ENCODE peak calls at places on chromosomes 16 and 17, in ten cellular contexts. M, N, I, Q, J, L, V, B, O and C are unnamed samples.

GRCh38 chr16:10992797-10993196 is 48.4 kb downstream of the CLEC16A start:
- DNase-seq in L (no peak), O (peak; percentile 84), B (no peak), N (no peak), M (no peak), J (peak; percentile 50), I (no peak), V (no peak), Q (peak; percentile 68), C (no peak)

GRCh38 chr17:33115957-33116680 is 124.5 kb downstream of the SPACA3 start:
- DNase-seq in I (no peak), Q (no peak), B (no peak), N (no peak), L (no peak), V (no peak), O (no peak), M (no peak), J (no peak), C (no peak)

GRCh38 chr16:69706256-69706974 is 19.9 kb downstream of the NQO1 start:
- DNase-seq in L (no peak), B (no peak), M (no peak), V (no peak), J (no peak), N (no peak), O (no peak), Q (no peak), I (peak; percentile 19), C (no peak)

GRCh38 chr17:38898812-38899348 is 26.5 kb upstream of the LASP1NB start:
- DNase-seq in N (no peak), M (peak; percentile 64), B (no peak), Q (no peak), V (no peak), L (no peak), I (no peak), J (no peak), O (no peak), C (peak; percentile 81)

GRCh38 chr17:17376362-17376761 is 73.2 kb downstream of the NT5M start:
- DNase-seq in Q (peak; percentile 42), O (no peak), L (no peak), I (peak; percentile 57), V (no peak), N (no peak), B (no peak), M (no peak), J (no peak), C (no peak)

GRCh38 chr17:46264456-46265198 is 30.3 kb upstream of the LRRC37A start:
- DNase-seq in I (peak; percentile 68), M (no peak), O (peak; percentile 76), B (no peak), N (no peak), V (no peak), L (peak; percentile 71), Q (peak; percentile 77), J (peak; percentile 43), C (peak; percentile 33)

GRCh38 chr16:66454751-66455150 is 27.7 kb downstream of the BEAN1 start:
- DNase-seq in J (no peak), B (no peak), V (no peak), L (no peak), I (no peak), N (no peak), M (no peak), O (no peak), Q (no peak), C (no peak)

GRCh38 chr17:73798111-73798748 is 154.0 kb upstream of the SDK2 start:
- DNase-seq in N (no peak), B (no peak), Q (peak; percentile 26), L (peak; percentile 25), I (peak; percentile 17), V (peak; percentile 36), J (no peak), O (peak; percentile 87), M (no peak), C (no peak)

GRCh38 chr17:31721291-31722025 is 137.6 kb downstream of the COPRS start:
- DNase-seq in J (no peak), V (no peak), M (no peak), N (no peak), O (no peak), Q (no peak), L (no peak), B (no peak), I (no peak), C (no peak)

GRCh38 chr17:31525801-31526549 is 134.5 kb downstream of the RAB11FIP4 start:
- DNase-seq in L (no peak), V (no peak), M (no peak), J (peak; percentile 70), N (no peak), I (no peak), O (no peak), B (no peak), Q (no peak), C (no peak)

GRCh38 chr17:18258356-18259038 is at the start of gene FLII:
- DNase-seq in L (no peak), V (peak; percentile 60), B (peak; percentile 44), J (peak; percentile 82), O (no peak), M (no peak), N (peak; percentile 38), I (no peak), Q (no peak), C (peak; percentile 54)

GRCh38 chr17:79624658-79625478 is 14.0 kb upstream of the RBFOX3 start:
- DNase-seq in N (no peak), I (no peak), O (no peak), B (peak; percentile 1), V (peak; percentile 25), M (peak; percentile 1), Q (no peak), L (no peak), J (peak; percentile 32), C (peak; percentile 3)

GRCh38 chr16:69138608-69139007 is 6.2 kb downstream of the UTP4 start:
- DNase-seq in M (no peak), J (no peak), Q (no peak), N (no peak), L (no peak), B (no peak), O (no peak), I (no peak), V (no peak), C (no peak)

GRCh38 chr17:57874434-57875108 is 24.7 kb upstream of the MRPS23 start:
- DNase-seq in I (peak; percentile 76), O (peak; percentile 97), Q (peak; percentile 94), V (peak; percentile 83), B (peak; percentile 90), L (peak; percentile 75), N (no peak), J (peak; percentile 97), M (peak; percentile 91), C (no peak)

DNA sequence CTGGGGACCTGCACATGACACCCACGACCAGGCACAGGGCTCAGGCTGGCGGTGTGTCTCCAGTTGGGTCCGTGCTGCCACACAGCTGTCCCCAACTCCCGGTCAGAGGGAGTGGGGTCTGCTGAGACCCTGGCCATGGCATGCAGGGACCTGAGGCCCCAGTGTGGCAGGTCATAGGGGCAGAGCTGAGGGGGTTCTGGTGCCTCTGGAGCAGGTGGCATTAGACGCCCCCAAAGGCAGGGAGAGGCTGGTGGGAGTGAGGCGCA is 4.2 kb downstream of the NUBP2 start:
- DNase-seq in B (no peak), V (no peak), M (no peak), Q (no peak), I (no peak), O (no peak), J (no peak), N (no peak), L (no peak), C (no peak)
- TF ChIP-seq CTCF in B (no peak), V (no peak), M (no peak), Q (no peak), I (no peak), O (no peak), J (no peak), N (no peak), L (no peak), C (no peak)

GRCh38 chr17:27038676-27039075 is 255.2 kb upstream of the WSB1 start:
- DNase-seq in J (no peak), L (no peak), B (no peak), Q (no peak), V (no peak), I (no peak), O (no peak), N (no peak), M (no peak), C (no peak)
- TF ChIP-seq CTCF in J (no peak), L (no peak), B (no peak), Q (no peak), V (no peak), I (no peak), O (no peak), N (no peak), M (no peak), C (no peak)

GRCh38 chr16:87951550-87952538 is 610 bp downstream of the BANP start:
- DNase-seq in N (peak; percentile 23), M (no peak), I (no peak), B (no peak), V (no peak), J (no peak), L (no peak), Q (no peak), O (no peak), C (no peak)
- TF ChIP-seq CTCF in N (peak; percentile 30), M (no peak), I (peak; percentile 39), B (peak; percentile 26), V (no peak), J (peak; percentile 40), L (peak; percentile 31), Q (peak; percentile 57), O (peak; percentile 31), C (peak; percentile 17)

GRCh38 chr17:49516190-49516589 is 21.1 kb downstream of the NGFR start:
- DNase-seq in O (peak; percentile 18), I (no peak), N (no peak), V (no peak), L (no peak), Q (no peak), B (no peak), J (no peak), M (no peak), C (no peak)

GRCh38 chr17:49513616-49514373 is 18.7 kb downstream of the NGFR start:
- DNase-seq in N (no peak), Q (no peak), V (no peak), M (peak; percentile 74), O (no peak), B (peak; percentile 67), L (no peak), I (no peak), J (peak; percentile 56), C (no peak)

GRCh38 chr17:49515196-49515770 is 20.2 kb downstream of the NGFR start:
- DNase-seq in L (peak; percentile 88), V (no peak), I (peak; percentile 86), Q (peak; percentile 87), N (no peak), O (peak; percentile 99), B (peak; percentile 89), J (peak; percentile 94), M (peak; percentile 91), C (no peak)

GRCh38 chr17:49513044-49513395 is 17.9 kb downstream of the NGFR start:
- DNase-seq in M (no peak), O (no peak), V (no peak), I (no peak), L (no peak), N (no peak), J (no peak), Q (no peak), B (no peak), C (no peak)

DNA sequence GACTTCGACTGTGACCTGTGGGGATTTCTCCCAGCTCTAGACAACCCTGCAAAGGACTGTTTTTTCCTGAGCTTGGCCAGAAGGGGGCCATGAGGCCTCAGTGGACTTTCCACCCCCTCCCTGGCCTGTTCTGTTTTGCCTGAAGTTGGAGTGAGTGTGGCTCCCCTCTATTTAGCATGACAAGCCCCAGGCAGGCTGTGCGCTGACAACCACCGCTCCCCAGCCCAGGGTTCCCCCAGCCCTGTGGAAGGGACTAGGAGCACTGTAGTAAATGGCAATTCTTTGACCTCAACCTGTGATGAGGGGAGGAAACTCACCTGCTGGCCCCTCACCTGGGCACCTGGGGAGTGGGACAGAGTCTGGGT is 19.3 kb downstream of the NGFR start:
- DNase-seq in M (no peak), I (no peak), N (no peak), B (no peak), J (peak; percentile 90), L (no peak), V (no peak), Q (no peak), O (no peak), C (no peak)
- TF ChIP-seq CTCF in M (no peak), I (peak; percentile 35), N (peak; percentile 38), B (peak; percentile 37), J (peak; percentile 69), L (peak; percentile 41), V (peak; percentile 10), Q (peak; percentile 55), O (peak; percentile 50), C (no peak)